ENCODE peak calls at places on chromosomes 4 and X, in four cellular contexts. V is HT1080, Y is cardiac fibroblast, N is NCI-H1105. T is an unnamed sample.

GRCh38 chr4:167248271-167248670 is 14.0 kb upstream of the SPOCK3 start:
- DNase-seq in N (no peak), V (no peak), Y (no peak), T (no peak)

GRCh38 chr4:140153744-140154571 is at the start of gene MAML3:
- DNase-seq in V (peak), Y (peak), N (peak), T (peak)

GRCh38 chr4:1723131-1723801 is 1.9 kb downstream of the TACC3 start:
- DNase-seq in N (no peak), V (no peak), Y (no peak), T (no peak)

GRCh38 chrX:41737065-41737464 is 13.1 kb downstream of the GPR82 start:
- DNase-seq in V (no peak), N (no peak), Y (no peak), T (no peak)

GRCh38 chr4:8911311-8912088 is 39.9 kb upstream of the HMX1 start:
- DNase-seq in V (no peak), Y (no peak), N (no peak), T (no peak)

GRCh38 chr4:8820178-8821102 is 51.2 kb downstream of the HMX1 start:
- DNase-seq in N (no peak), V (no peak), Y (no peak), T (no peak)

GRCh38 chr4:174211611-174212044 is 71.8 kb downstream of the FBXO8 start:
- DNase-seq in N (no peak), V (no peak), Y (no peak), T (no peak)

GRCh38 chr4:175394213-175394612 is 417.9 kb downstream of the GPM6A start:
- DNase-seq in Y (no peak), N (no peak), V (no peak), T (no peak)

GRCh38 chr4:45350438-45350837 is 624.1 kb upstream of the GNPDA2 start:
- DNase-seq in V (peak), N (no peak), Y (peak), T (no peak)

GRCh38 chrX:131441033-131441432 is 102.8 kb upstream of the OR13H1 start:
- DNase-seq in V (peak), N (no peak), Y (no peak), T (no peak)

GRCh38 chr4:176002007-176002623 is 63.5 kb upstream of the WDR17 start:
- DNase-seq in V (peak), N (peak), Y (peak), T (peak)

GRCh38 chr4:69760455-69760854 is at the start of gene SULT1B1:
- DNase-seq in N (no peak), Y (peak), V (peak), T (no peak)

GRCh38 chr4:26176621-26177121 is 144.1 kb upstream of the RBPJ start:
- DNase-seq in Y (peak), V (no peak), N (no peak), T (no peak)

GRCh38 chr4:37922323-37922722 is 31.4 kb downstream of the TBC1D1 start:
- DNase-seq in N (no peak), Y (peak), V (peak), T (no peak)

GRCh38 chrX:9746148-9746880 is 19.3 kb downstream of the GPR143 start:
- DNase-seq in N (no peak), Y (peak), V (peak), T (peak)

GRCh38 chrX:37867509-37868153 is 20.3 kb upstream of the DYNLT3 start:
- DNase-seq in N (no peak), Y (no peak), V (no peak), T (no peak)

GRCh38 chrX:13901354-13901753 is 84.5 kb upstream of the GPM6B start:
- DNase-seq in V (no peak), Y (peak), N (no peak), T (no peak)

GRCh38 chrX:19747672-19748610 is 139.5 kb downstream of the SH3KBP1 start:
- DNase-seq in Y (no peak), V (no peak), N (no peak), T (no peak)

GRCh38 chr4:151231915-151232595 is 44.9 kb upstream of the PRSS48 start:
- DNase-seq in Y (peak), N (no peak), V (no peak), T (no peak)

GRCh38 chr4:155966661-155967060 is 13.0 kb upstream of the CTSO start:
- DNase-seq in N (no peak), Y (no peak), V (no peak), T (no peak)